ENCODE peak calls at places on chromosomes 13 and 19, in eight cellular contexts. P is left ventricle myocardium inferior, D is cardiac muscle cell, B is AG04450, S is dorsolateral prefrontal cortex, Y is tibial artery, V is fibroblast of lung, T is body of pancreas. K is an unnamed sample.

GRCh38 chr19:46809534-46810272 is 21.3 kb upstream of the SLC1A5 start:
- DNase-seq in P (no peak), D (no peak), B (no peak), S (no peak), Y (no peak), V (no peak), T (no peak), K (no peak)

GRCh38 chr19:8452446-8453123 is 7.8 kb downstream of the HNRNPM start:
- DNase-seq in P (no peak), D (no peak), B (no peak), S (no peak), Y (no peak), V (no peak), T (no peak), K (no peak)

GRCh38 chr13:20514866-20515265 is 10.8 kb downstream of the CRYL1 start:
- DNase-seq in P (no peak), D (no peak), B (no peak), S (no peak), Y (no peak), V (no peak), T (no peak), K (no peak)

GRCh38 chr13:32309312-32309711 is 5.9 kb downstream of the ZAR1L start:
- DNase-seq in P (no peak), D (no peak), B (no peak), S (no peak), Y (no peak), V (no peak), T (no peak), K (no peak)

GRCh38 chr19:43766755-43767043 is 11.9 kb upstream of the SMG9 start:
- DNase-seq in P (no peak), D (no peak), B (no peak), S (no peak), Y (no peak), V (no peak), T (no peak), K (no peak)

GRCh38 chr13:30679483-30680330 is 55.6 kb upstream of the ALOX5AP start:
- DNase-seq in P (no peak), D (peak), B (no peak), S (no peak), Y (no peak), V (peak), T (no peak), K (no peak)

GRCh38 chr19:36115453-36116343 is at the start of gene TBCB:
- DNase-seq in P (peak), D (peak), B (no peak), S (no peak), Y (no peak), V (no peak), T (peak), K (no peak)

GRCh38 chr19:21519488-21519887 is 14.1 kb downstream of the ZNF429 start:
- DNase-seq in P (no peak), D (peak), B (no peak), S (no peak), Y (no peak), V (no peak), T (no peak), K (no peak)

GRCh38 chr19:3565177-3565576 is 7.6 kb upstream of the HMG20B start:
- DNase-seq in P (no peak), D (no peak), B (no peak), S (no peak), Y (no peak), V (peak), T (no peak), K (no peak)

GRCh38 chr13:109208522-109208921 is 577.9 kb downstream of the IRS2 start:
- DNase-seq in P (no peak), D (no peak), B (no peak), S (no peak), Y (no peak), V (no peak), T (no peak), K (no peak)

GRCh38 chr13:35684432-35684831 is 207.9 kb upstream of the MAB21L1 start:
- DNase-seq in P (no peak), D (no peak), B (no peak), S (no peak), Y (no peak), V (no peak), T (no peak), K (no peak)

DNA sequence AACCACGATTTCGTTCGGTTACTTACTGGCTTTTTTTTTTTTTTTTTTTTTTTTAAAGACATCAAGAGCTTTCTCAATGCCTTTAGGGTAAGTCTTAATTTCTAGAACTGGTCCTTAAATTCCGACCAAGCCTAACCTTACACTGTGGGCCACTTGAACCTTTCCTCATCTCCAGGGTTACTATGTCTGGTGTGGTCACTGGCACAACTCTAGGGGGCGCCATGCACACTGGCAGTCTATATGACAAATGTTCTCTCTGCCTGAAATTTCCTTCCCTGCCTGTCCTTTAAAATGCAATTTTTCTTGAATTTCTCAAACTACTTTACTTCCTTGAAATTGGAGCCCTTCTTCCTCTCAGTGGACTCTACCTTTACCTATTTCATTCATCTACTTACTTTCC is 227.4 kb downstream of the KLF5 start:
- DNase-seq in P (no peak), D (no peak), B (no peak), S (no peak), Y (no peak), V (no peak), T (no peak), K (no peak)
- TF ChIP-seq CTCF in P (no peak), D (no peak), B (no peak), S (no peak), Y (no peak), V (no peak), T (no peak), K (peak)

DNA sequence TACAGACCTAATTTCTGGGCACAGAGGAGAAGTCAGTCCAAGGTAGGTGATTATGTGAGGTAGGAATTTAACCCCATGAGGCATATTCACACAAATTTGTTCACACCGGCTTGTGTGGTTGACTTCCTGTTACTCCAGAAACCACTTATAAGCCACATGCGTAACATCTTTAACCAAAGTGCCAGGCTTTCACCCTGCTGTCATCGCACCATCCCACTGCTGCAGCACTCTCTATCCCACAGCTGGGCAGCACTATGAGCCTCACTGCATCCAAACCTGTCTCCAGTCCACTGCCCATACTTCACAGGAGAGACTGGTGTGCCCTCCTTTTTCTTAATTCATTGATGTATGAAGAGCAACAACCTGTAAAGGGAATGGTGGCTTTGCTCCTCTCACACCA is 128.2 kb upstream of the ARGLU1 start:
- DNase-seq in P (no peak), D (no peak), B (no peak), S (no peak), Y (no peak), V (no peak), T (no peak), K (no peak)
- TF ChIP-seq CTCF in P (no peak), D (no peak), B (no peak), S (no peak), Y (no peak), V (no peak), T (no peak), K (no peak)

GRCh38 chr13:79775830-79776229 is 294.9 kb downstream of the NDFIP2 start:
- DNase-seq in P (no peak), D (peak), B (peak), S (peak), Y (no peak), V (peak), T (peak), K (peak)
- TF ChIP-seq CTCF in P (peak), D (peak), B (peak), S (peak), Y (peak), V (peak), T (peak), K (peak)

DNA sequence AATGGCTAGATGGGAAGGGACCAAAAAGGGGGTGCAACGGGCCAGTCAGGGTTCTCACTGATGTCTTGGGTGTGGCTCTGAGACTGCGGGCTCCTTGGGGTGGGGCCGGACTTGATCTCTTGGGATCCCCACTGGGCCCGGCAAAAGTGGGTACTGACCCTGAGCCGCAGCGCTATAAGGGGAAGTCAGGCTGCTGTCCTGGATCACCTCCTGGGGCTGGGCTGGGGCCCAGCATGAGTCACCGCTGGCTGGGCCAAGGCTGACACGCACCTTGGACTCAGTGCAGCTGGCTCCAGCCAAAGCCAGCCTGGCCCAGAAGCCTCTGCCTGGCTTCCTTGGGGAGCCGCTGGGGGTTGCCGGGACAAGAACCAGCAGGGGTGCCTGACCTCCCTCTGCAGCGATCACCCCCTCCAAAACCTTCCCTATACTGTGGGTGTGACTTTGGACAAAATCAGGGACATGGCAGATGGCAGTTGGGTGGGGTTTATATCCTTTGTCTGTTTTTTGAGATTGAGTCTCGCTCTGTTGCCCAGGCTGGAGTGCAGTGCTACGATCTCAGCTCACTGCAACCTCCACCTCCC is 614 bp upstream of the IQCN start:
- DNase-seq in P (peak), D (peak), B (no peak), S (peak), Y (peak), V (peak), T (peak), K (peak)
- TF ChIP-seq CTCF in P (peak), D (no peak), B (peak), S (no peak), Y (no peak), V (no peak), T (no peak), K (peak)

DNA sequence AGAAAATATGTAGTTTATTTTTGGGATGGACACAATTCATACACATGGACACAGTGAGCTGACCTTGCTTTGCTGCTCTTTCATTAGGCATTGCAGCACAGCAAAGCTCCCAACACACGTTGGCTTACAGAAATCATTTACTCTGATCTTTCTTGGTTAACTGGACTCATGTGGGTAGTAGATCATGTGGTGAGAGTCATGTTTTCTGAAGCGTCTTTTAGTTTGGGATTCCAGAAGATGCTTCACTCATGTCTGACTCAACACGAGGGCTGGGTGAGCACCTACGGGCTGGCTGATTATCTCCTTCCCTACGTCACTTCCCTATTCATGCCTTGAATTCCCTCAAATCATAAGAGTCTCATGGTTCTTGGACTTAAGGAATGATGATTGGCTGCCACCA is 12.1 kb upstream of the LGALS16 start:
- DNase-seq in P (no peak), D (no peak), B (no peak), S (no peak), Y (no peak), V (no peak), T (no peak), K (no peak)
- TF ChIP-seq CTCF in P (no peak), D (no peak), B (no peak), S (no peak), Y (no peak), V (no peak), T (no peak), K (no peak)

GRCh38 chr19:10566408-10566657 is 523 bp upstream of the KRI1 start:
- DNase-seq in P (no peak), D (no peak), B (no peak), S (no peak), Y (no peak), V (no peak), T (no peak), K (no peak)

GRCh38 chr19:10568444-10568825 is 344 bp downstream of the CDKN2D start:
- DNase-seq in P (no peak), D (no peak), B (no peak), S (no peak), Y (no peak), V (no peak), T (peak), K (no peak)

GRCh38 chr19:10567696-10568443 is 909 bp downstream of the CDKN2D start:
- DNase-seq in P (no peak), D (no peak), B (no peak), S (no peak), Y (no peak), V (no peak), T (no peak), K (no peak)

GRCh38 chr19:10566658-10567410 is 1.0 kb upstream of the KRI1 start:
- DNase-seq in P (no peak), D (no peak), B (no peak), S (no peak), Y (no peak), V (no peak), T (peak), K (no peak)

GRCh38 chr19:10568826-10569651 is at the start of gene CDKN2D:
- DNase-seq in P (peak), D (peak), B (peak), S (peak), Y (peak), V (peak), T (peak), K (peak)
- TF ChIP-seq CTCF in P (peak), D (peak), B (no peak), S (peak), Y (peak), V (peak), T (peak), K (peak)

GRCh38 chr13:43911871-43912270 is 32.2 kb downstream of the LACC1 start:
- DNase-seq in P (no peak), D (no peak), B (no peak), S (no peak), Y (no peak), V (no peak), T (no peak), K (no peak)

GRCh38 chr13:43911283-43911682 is 31.6 kb downstream of the LACC1 start:
- DNase-seq in P (no peak), D (no peak), B (no peak), S (no peak), Y (no peak), V (no peak), T (no peak), K (no peak)

GRCh38 chr13:43905435-43906031 is 25.8 kb downstream of the LACC1 start:
- DNase-seq in P (no peak), D (peak), B (peak), S (no peak), Y (no peak), V (peak), T (peak), K (peak)

GRCh38 chr13:43908156-43909126 is 28.7 kb downstream of the LACC1 start:
- DNase-seq in P (no peak), D (peak), B (peak), S (no peak), Y (no peak), V (peak), T (peak), K (peak)
- TF ChIP-seq CTCF in P (peak), D (peak), B (peak), S (peak), Y (peak), V (peak), T (peak), K (peak)

DNA sequence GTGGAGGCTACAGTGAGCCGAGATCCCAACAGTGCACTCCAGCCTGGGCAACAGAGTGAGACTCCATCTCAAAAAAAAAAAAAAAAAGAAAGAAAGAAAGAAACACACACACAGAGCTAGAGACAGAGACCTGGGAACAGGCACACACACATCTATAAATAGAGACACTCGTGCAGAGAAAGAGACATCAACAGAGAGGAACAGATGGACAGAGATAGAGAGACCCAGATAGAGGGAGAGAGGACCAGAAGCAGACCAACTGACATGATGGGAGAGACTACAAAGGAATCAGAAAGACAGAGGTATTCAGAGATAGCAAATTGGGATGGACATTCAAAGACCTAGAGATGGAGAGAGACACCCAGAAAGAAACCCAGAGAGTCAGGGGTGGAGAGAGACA is 2.1 kb upstream of the CA11 start:
- DNase-seq in P (no peak), D (no peak), B (no peak), S (no peak), Y (no peak), V (no peak), T (no peak), K (no peak)
- TF ChIP-seq CTCF in P (no peak), D (no peak), B (no peak), S (no peak), Y (no peak), V (no peak), T (no peak), K (no peak)

GRCh38 chr19:40777795-40778044 is 327 bp upstream of the RAB4B start:
- DNase-seq in P (no peak), D (no peak), B (no peak), S (no peak), Y (no peak), V (no peak), T (no peak), K (no peak)
- TF ChIP-seq CTCF in P (no peak), D (no peak), B (no peak), S (no peak), Y (no peak), V (no peak), T (no peak), K (no peak)

K was measured in HFFc6.